ENCODE peak calls at places on chromosomes 7 and 10, in nine cellular contexts. Q, I, U, P, X, J, Y, N and E are unnamed samples.

GRCh38 chr7:157689269-157690057 is 352.7 kb downstream of the DNAJB6 start:
- DNase-seq in Q (no peak), I (peak), U (no peak), P (no peak), X (no peak), J (peak), Y (no peak), N (no peak), E (no peak)

GRCh38 chr7:2684501-2684900 is 3.5 kb upstream of the AMZ1 start:
- DNase-seq in Q (no peak), I (no peak), U (no peak), P (no peak), X (no peak), J (no peak), Y (no peak), N (no peak), E (no peak)

GRCh38 chr10:78763651-78764395 is 304.9 kb upstream of the ZMIZ1 start:
- DNase-seq in Q (no peak), I (peak), U (no peak), P (no peak), X (no peak), J (no peak), Y (no peak), N (no peak), E (no peak)

GRCh38 chr7:10802526-10802925 is 171.1 kb upstream of the PHF14 start:
- DNase-seq in Q (no peak), I (no peak), U (no peak), P (no peak), X (no peak), J (no peak), Y (no peak), N (no peak), E (no peak)

GRCh38 chr10:80356563-80356999 is at the start of the genes DYDC1 and DYDC2:
- DNase-seq in Q (no peak), I (peak), U (no peak), P (no peak), X (peak), J (no peak), Y (peak), N (no peak), E (peak)

GRCh38 chr10:49568235-49568634 is 29.3 kb upstream of the ERCC6 start:
- DNase-seq in Q (no peak), I (no peak), U (no peak), P (no peak), X (no peak), J (no peak), Y (no peak), N (no peak), E (no peak)

GRCh38 chr10:104638861-104639594 is 2.1 kb upstream of the SORCS3 start:
- DNase-seq in Q (no peak), I (peak), U (no peak), P (no peak), X (no peak), J (no peak), Y (no peak), N (no peak), E (no peak)

GRCh38 chr7:82494420-82494819 is 50.8 kb upstream of the CACNA2D1 start:
- DNase-seq in Q (no peak), I (no peak), U (no peak), P (no peak), X (no peak), J (no peak), Y (no peak), N (no peak), E (no peak)

GRCh38 chr10:86413046-86413728 is 46.6 kb upstream of the GRID1 start:
- DNase-seq in Q (no peak), I (no peak), U (no peak), P (no peak), X (peak), J (no peak), Y (peak), N (no peak), E (no peak)

GRCh38 chr10:68826764-68827591 is at the start of gene STOX1:
- DNase-seq in Q (peak), I (peak), U (peak), P (peak), X (peak), J (peak), Y (peak), N (peak), E (peak)

GRCh38 chr7:77466455-77466854 is 50.3 kb upstream of the GSAP start:
- DNase-seq in Q (no peak), I (no peak), U (no peak), P (no peak), X (no peak), J (no peak), Y (no peak), N (no peak), E (no peak)

GRCh38 chr7:70294512-70294911 is 696.2 kb downstream of the AUTS2 start:
- DNase-seq in Q (no peak), I (no peak), U (no peak), P (no peak), X (no peak), J (no peak), Y (no peak), N (no peak), E (no peak)

GRCh38 chr7:135416431-135416830 is 93.5 kb downstream of the CNOT4 start:
- DNase-seq in Q (no peak), I (no peak), U (no peak), P (no peak), X (no peak), J (no peak), Y (no peak), N (no peak), E (no peak)

GRCh38 chr10:45224219-45224841 is 91.1 kb downstream of the OR13A1 start:
- DNase-seq in Q (no peak), I (peak), U (no peak), P (no peak), X (no peak), J (peak), Y (no peak), N (no peak), E (no peak)

GRCh38 chr7:149282331-149282655 is 20.3 kb downstream of the ZNF783 start:
- DNase-seq in Q (peak), I (no peak), U (no peak), P (no peak), X (no peak), J (no peak), Y (no peak), N (no peak), E (no peak)

GRCh38 chr10:78913219-78914059 is 155.3 kb upstream of the ZMIZ1 start:
- DNase-seq in Q (no peak), I (no peak), U (no peak), P (peak), X (no peak), J (peak), Y (no peak), N (no peak), E (no peak)

GRCh38 chr7:40763319-40764287 is 628.8 kb downstream of the SUGCT start:
- DNase-seq in Q (no peak), I (no peak), U (no peak), P (no peak), X (no peak), J (no peak), Y (no peak), N (no peak), E (no peak)

GRCh38 chr7:88546808-88547207 is 212.7 kb upstream of the ZNF804B start:
- DNase-seq in Q (peak), I (peak), U (no peak), P (no peak), X (peak), J (peak), Y (no peak), N (no peak), E (no peak)

GRCh38 chr7:6197801-6198551 is 74.4 kb downstream of the CYTH3 start:
- DNase-seq in Q (no peak), I (no peak), U (no peak), P (no peak), X (no peak), J (no peak), Y (no peak), N (no peak), E (no peak)

GRCh38 chr10:934746-935406 is 3.4 kb upstream of the LARP4B start:
- DNase-seq in Q (no peak), I (no peak), U (no peak), P (no peak), X (no peak), J (no peak), Y (no peak), N (no peak), E (no peak)

GRCh38 chr10:118874171-118874570 is 119.4 kb upstream of the CACUL1 start:
- DNase-seq in Q (no peak), I (no peak), U (no peak), P (no peak), X (no peak), J (no peak), Y (no peak), N (no peak), E (no peak)

GRCh38 chr10:103193820-103194529 is 903 bp upstream of the NT5C2 start:
- DNase-seq in Q (no peak), I (no peak), U (no peak), P (no peak), X (no peak), J (peak), Y (no peak), N (no peak), E (no peak)

GRCh38 chr10:16967000-16967865 is 150.0 kb upstream of the RSU1 start:
- DNase-seq in Q (peak), I (no peak), U (no peak), P (no peak), X (no peak), J (no peak), Y (no peak), N (no peak), E (no peak)

GRCh38 chr7:27835408-27835807 is 95.4 kb downstream of the TAX1BP1 start:
- DNase-seq in Q (peak), I (peak), U (no peak), P (no peak), X (no peak), J (no peak), Y (no peak), N (no peak), E (no peak)

GRCh38 chr10:7561216-7561893 is 105.4 kb downstream of the ITIH5 start:
- DNase-seq in Q (peak), I (peak), U (no peak), P (no peak), X (no peak), J (no peak), Y (no peak), N (no peak), E (no peak)

GRCh38 chr10:29646238-29646902 is 11.6 kb upstream of the SVIL start:
- DNase-seq in Q (no peak), I (no peak), U (no peak), P (no peak), X (no peak), J (peak), Y (no peak), N (peak), E (no peak)

GRCh38 chr10:69407621-69408301 is 9.0 kb downstream of the TACR2 start:
- DNase-seq in Q (no peak), I (no peak), U (no peak), P (no peak), X (no peak), J (no peak), Y (peak), N (no peak), E (peak)

GRCh38 chr10:3430501-3430900 is 257.9 kb upstream of the PITRM1 start:
- DNase-seq in Q (no peak), I (no peak), U (no peak), P (no peak), X (peak), J (no peak), Y (no peak), N (no peak), E (no peak)